ENCODE peak calls at places on chromosome X, in six cellular contexts. W, Q, V, I, Y and Z are unnamed samples.

GRCh38 chrX:43958529-43958928 is 14.7 kb downstream of the NDP start:
- DNase-seq in W (peak), Q (no peak), V (peak), I (peak), Y (peak), Z (peak)

GRCh38 chrX:154836163-154836562 is 1.7 kb upstream of the SMIM9 start:
- DNase-seq in W (no peak), Q (no peak), V (no peak), I (no peak), Y (no peak), Z (no peak)

GRCh38 chrX:107324493-107325310 is 118.3 kb downstream of the DNAAF6 start:
- DNase-seq in W (peak), Q (peak), V (peak), I (peak), Y (peak), Z (peak)

GRCh38 chrX:53239474-53239873 is 14.5 kb upstream of the KDM5C start:
- DNase-seq in W (no peak), Q (peak), V (no peak), I (peak), Y (no peak), Z (peak)

GRCh38 chrX:109537324-109537665 is 651 bp downstream of the NXT2 start:
- DNase-seq in W (peak), Q (no peak), V (no peak), I (no peak), Y (peak), Z (no peak)

GRCh38 chrX:5425119-5425518 is 803.5 kb downstream of the NLGN4X start:
- DNase-seq in W (no peak), Q (no peak), V (no peak), I (no peak), Y (no peak), Z (no peak)

GRCh38 chrX:32825009-32825408 is 386.3 kb downstream of the DMD start:
- DNase-seq in W (no peak), Q (no peak), V (no peak), I (no peak), Y (no peak), Z (no peak)

GRCh38 chrX:12771445-12772069 is 19.7 kb upstream of the PRPS2 start:
- DNase-seq in W (peak), Q (peak), V (peak), I (peak), Y (peak), Z (peak)

GRCh38 chrX:4925911-4926310 is 1212.5 kb upstream of the PRKX start:
- DNase-seq in W (no peak), Q (no peak), V (no peak), I (no peak), Y (peak), Z (peak)

GRCh38 chrX:107450823-107451509 is 1.5 kb downstream of the FRMPD3 start:
- DNase-seq in W (no peak), Q (peak), V (peak), I (peak), Y (no peak), Z (peak)

GRCh38 chrX:2764766-2765666 is 13.2 kb downstream of the XG start:
- DNase-seq in W (no peak), Q (no peak), V (no peak), I (no peak), Y (no peak), Z (no peak)

GRCh38 chrX:140440891-140441290 is 64.0 kb downstream of the SOX3 start:
- DNase-seq in W (peak), Q (no peak), V (no peak), I (peak), Y (peak), Z (peak)

GRCh38 chrX:117305168-117305766 is 811.3 kb downstream of the KLHL13 start:
- DNase-seq in W (no peak), Q (no peak), V (no peak), I (no peak), Y (no peak), Z (no peak)

GRCh38 chrX:40418413-40419195 is 162.2 kb upstream of the ATP6AP2 start:
- DNase-seq in W (no peak), Q (no peak), V (no peak), I (no peak), Y (no peak), Z (no peak)

GRCh38 chrX:68989865-68990606 is 161.2 kb downstream of the EFNB1 start:
- DNase-seq in W (peak), Q (peak), V (peak), I (peak), Y (peak), Z (peak)

GRCh38 chrX:129957241-129958099 is 25.0 kb upstream of the BCORL1 start:
- DNase-seq in W (peak), Q (no peak), V (no peak), I (peak), Y (peak), Z (peak)

GRCh38 chrX:39577206-39577605 is 520.6 kb downstream of the BCOR start:
- DNase-seq in W (no peak), Q (no peak), V (no peak), I (no peak), Y (peak), Z (no peak)

GRCh38 chrX:83510466-83511181 is 2.5 kb downstream of the POU3F4 start:
- DNase-seq in W (no peak), Q (peak), V (no peak), I (peak), Y (no peak), Z (peak)

GRCh38 chrX:143298663-143299241 is 218.5 kb downstream of the SPANXN3 start:
- DNase-seq in W (no peak), Q (no peak), V (no peak), I (no peak), Y (no peak), Z (no peak)

GRCh38 chrX:15911729-15912550 is 57.3 kb upstream of the AP1S2 start:
- DNase-seq in W (no peak), Q (no peak), V (no peak), I (no peak), Y (no peak), Z (no peak)

GRCh38 chrX:153739754-153740486 is 15.3 kb downstream of the ABCD1 start:
- DNase-seq in W (no peak), Q (no peak), V (no peak), I (no peak), Y (no peak), Z (no peak)

GRCh38 chrX:70289793-70290770 is at the start of the genes KIF4A and PDZD11:
- DNase-seq in W (peak), Q (peak), V (peak), I (peak), Y (peak), Z (peak)

GRCh38 chrX:84188320-84188834 is 378 bp upstream of the RPS6KA6 start:
- DNase-seq in W (peak), Q (peak), V (no peak), I (peak), Y (peak), Z (peak)

GRCh38 chrX:17635231-17635630 is 102.1 kb upstream of the SCML1 start:
- DNase-seq in W (peak), Q (peak), V (peak), I (peak), Y (no peak), Z (peak)

GRCh38 chrX:39975094-39975865 is 122.5 kb downstream of the BCOR start:
- DNase-seq in W (no peak), Q (no peak), V (no peak), I (no peak), Y (no peak), Z (peak)

GRCh38 chrX:43688586-43688985 is 32.5 kb downstream of the MAOA start:
- DNase-seq in W (no peak), Q (no peak), V (no peak), I (no peak), Y (no peak), Z (no peak)

GRCh38 chrX:48975541-48975940 is 3.9 kb upstream of the KCND1 start:
- DNase-seq in W (no peak), Q (no peak), V (no peak), I (no peak), Y (no peak), Z (no peak)

GRCh38 chrX:15207384-15207783 is 62.5 kb downstream of the ASB9 start:
- DNase-seq in W (no peak), Q (no peak), V (no peak), I (no peak), Y (no peak), Z (no peak)

GRCh38 chrX:13647709-13648212 is 5.2 kb upstream of the TCEANC start:
- DNase-seq in W (peak), Q (no peak), V (no peak), I (no peak), Y (peak), Z (no peak)

GRCh38 chrX:119763175-119763574 is 4.8 kb downstream of the SOWAHD start:
- DNase-seq in W (peak), Q (no peak), V (no peak), I (no peak), Y (peak), Z (peak)

GRCh38 chrX:19842542-19842941 is 44.9 kb downstream of the SH3KBP1 start:
- DNase-seq in W (no peak), Q (no peak), V (no peak), I (no peak), Y (no peak), Z (no peak)
- H2BK120ac ChIP-seq in W (no peak), Q (no peak), V (no peak), I (no peak), Y (no peak), Z (no peak)

DNA sequence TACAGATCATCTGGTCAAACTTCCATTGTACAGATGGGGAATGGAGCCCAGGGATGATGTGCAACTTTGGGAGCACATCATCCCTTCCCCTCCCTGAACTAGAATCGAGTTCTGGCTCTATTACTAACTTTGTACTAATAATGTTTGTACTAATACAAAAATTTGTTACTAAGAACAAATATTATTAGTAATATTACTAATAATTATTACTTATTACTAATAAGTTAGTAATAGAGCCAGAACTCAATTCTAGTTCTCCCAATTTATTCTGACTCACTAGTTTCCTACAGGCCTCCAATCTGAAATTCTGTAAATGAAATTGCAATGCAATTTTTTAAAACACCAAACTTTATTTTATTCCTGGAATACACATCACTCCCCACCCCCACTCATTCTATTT is 47.9 kb upstream of the CD40LG start:
- DNase-seq in W (no peak), Q (no peak), V (no peak), I (no peak), Y (no peak), Z (no peak)
- H2BK15ac ChIP-seq in W (no peak), Q (no peak), V (no peak), I (no peak), Y (no peak), Z (no peak)

GRCh38 chrX:19869195-19869594 is 18.2 kb downstream of the SH3KBP1 start:
- DNase-seq in W (no peak), Q (no peak), V (no peak), I (no peak), Y (no peak), Z (no peak)
- H3K4ac ChIP-seq in W (peak), Q (no peak), V (no peak), I (no peak), Y (no peak), Z (no peak)

DNA sequence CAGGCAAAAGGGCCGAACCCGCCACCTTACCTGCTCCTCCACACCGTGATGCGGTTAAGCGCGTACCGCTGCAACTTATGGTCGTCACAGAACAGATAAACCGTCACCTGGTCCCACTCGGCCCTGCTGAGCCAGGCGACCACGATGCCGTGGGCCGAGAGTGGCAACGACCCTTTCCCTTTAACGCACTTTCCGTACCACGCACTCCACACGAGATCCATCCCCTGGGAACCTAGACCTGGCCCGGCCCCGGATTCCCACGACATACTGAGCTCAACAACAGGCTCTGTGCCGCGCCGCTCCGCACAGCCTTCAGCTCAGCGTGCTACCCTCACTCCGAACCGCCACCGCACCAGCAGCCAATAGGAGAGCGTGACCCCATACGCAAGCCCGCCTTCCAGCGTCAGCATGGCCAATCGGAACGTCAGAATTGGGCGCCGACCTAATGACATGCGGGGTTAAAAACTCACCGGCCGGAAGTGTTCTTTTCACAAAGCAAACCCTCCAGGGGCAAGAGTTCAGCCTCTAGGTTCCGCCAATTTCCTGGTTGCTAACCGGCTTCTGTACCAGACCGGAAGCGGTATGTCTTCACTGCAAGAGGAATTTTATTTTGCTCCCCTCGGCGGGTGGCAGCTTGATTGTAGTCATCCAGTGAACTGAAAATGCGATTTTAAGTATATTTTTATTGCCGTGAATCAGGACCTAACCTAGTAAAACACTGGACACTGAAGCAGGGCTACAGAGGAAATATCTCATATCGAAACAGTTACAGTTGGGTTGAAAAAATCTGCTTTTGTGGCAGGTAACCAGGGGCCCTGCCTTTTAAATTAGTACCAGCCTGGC is at the start of gene LAS1L:
- DNase-seq in W (peak), Q (peak), V (peak), I (peak), Y (peak), Z (peak)
- H2BK120ac ChIP-seq in W (no peak), Q (no peak), V (no peak), I (no peak), Y (no peak), Z (no peak)